ENCODE peak calls at places on chromosomes 6 and 20, in six cellular contexts. A, W, D, G, F and P are unnamed samples.

GRCh38 chr6:137162692-137163303 is 10.6 kb downstream of the IL22RA2 start:
- DNase-seq in W (no peak), D (no peak), F (no peak), G (no peak), A (no peak), P (no peak)

GRCh38 chr6:1396952-1397868 is 7.8 kb downstream of the FOXF2 start:
- DNase-seq in G (peak; percentile 68), A (peak; percentile 69), F (peak; percentile 65), W (peak; percentile 85), D (peak; percentile 26), P (peak; percentile 87)

GRCh38 chr6:138500867-138501446 is 1.7 kb upstream of the NHSL1 start:
- DNase-seq in F (no peak), D (no peak), W (no peak), A (no peak), G (no peak), P (no peak)

GRCh38 chr6:105429676-105430075 is 26.8 kb upstream of the PREP start:
- DNase-seq in F (no peak), G (no peak), D (no peak), A (no peak), W (no peak), P (no peak)

GRCh38 chr6:46891396-46891795 is 30.3 kb downstream of the ADGRF5 start:
- DNase-seq in G (no peak), F (no peak), A (no peak), D (no peak), W (no peak), P (no peak)

GRCh38 chr20:63100926-63101699 is 94.3 kb upstream of the BHLHE23 start:
- DNase-seq in A (no peak), W (no peak), F (no peak), G (no peak), D (no peak), P (no peak)

GRCh38 chr6:37459981-37460800 is 27.2 kb downstream of the CMTR1 start:
- DNase-seq in D (no peak), G (no peak), W (no peak), F (no peak), A (no peak), P (no peak)

GRCh38 chr20:49580818-49581174 is 12.9 kb upstream of the PTGIS start:
- DNase-seq in F (no peak), D (no peak), W (no peak), G (no peak), A (no peak), P (no peak)

GRCh38 chr20:58646703-58647102 is 4.4 kb upstream of the STX16 start:
- DNase-seq in A (no peak), W (no peak), G (no peak), D (no peak), F (no peak), P (no peak)

GRCh38 chr6:20302168-20302567 is 89.9 kb upstream of the MBOAT1 start:
- DNase-seq in D (no peak), G (no peak), W (no peak), F (no peak), A (no peak), P (no peak)

GRCh38 chr6:20302702-20303251 is 90.5 kb upstream of the MBOAT1 start:
- DNase-seq in D (no peak), G (no peak), F (no peak), A (no peak), W (no peak), P (no peak)

GRCh38 chr6:20310185-20310584 is 91.5 kb upstream of the E2F3 start:
- DNase-seq in D (no peak), F (no peak), A (no peak), G (no peak), W (no peak), P (no peak)

GRCh38 chr6:20301256-20301655 is 89.0 kb upstream of the MBOAT1 start:
- DNase-seq in W (no peak), G (no peak), D (no peak), A (no peak), F (no peak), P (no peak)

DNA sequence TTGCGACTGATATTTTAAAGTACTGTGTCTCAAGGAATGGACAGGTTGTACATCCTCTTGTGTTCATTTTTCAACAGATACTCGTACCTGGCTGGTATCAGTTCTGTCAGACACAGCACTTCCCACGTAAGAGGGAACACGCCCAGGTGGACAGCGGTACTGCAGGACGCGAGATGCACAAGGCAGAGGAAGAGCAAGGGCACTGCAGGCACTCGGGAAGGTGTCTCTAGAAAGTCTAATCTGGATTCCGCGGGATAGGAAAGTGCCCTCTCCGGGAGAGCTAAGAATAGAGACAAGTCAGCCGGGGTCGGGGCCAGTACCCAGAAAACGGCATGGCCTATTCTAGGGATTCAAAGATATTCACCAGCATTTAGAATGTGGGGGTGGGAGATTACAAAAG is 94.2 kb upstream of the MBOAT1 start:
- DNase-seq in W (no peak), A (no peak), D (no peak), G (no peak), F (no peak), P (no peak)
- TF ChIP-seq CTCF in W (no peak), A (no peak), D (no peak), G (no peak), F (no peak), P (no peak)

GRCh38 chr6:7897461-7898192 is 13.0 kb downstream of the TXNDC5 start:
- DNase-seq in A (no peak), W (peak; percentile 64), D (no peak), G (no peak), F (peak; percentile 66), P (peak; percentile 69)

GRCh38 chr6:7900621-7901020 is 10.0 kb downstream of the TXNDC5 start:
- DNase-seq in D (no peak), W (no peak), G (peak; percentile 39), A (no peak), F (peak; percentile 57), P (no peak)

GRCh38 chr6:7901056-7901455 is 9.5 kb downstream of the TXNDC5 start:
- DNase-seq in A (no peak), F (no peak), G (peak; percentile 20), D (no peak), W (no peak), P (no peak)

GRCh38 chr6:7899889-7900213 is 10.7 kb downstream of the TXNDC5 start:
- DNase-seq in F (no peak), G (no peak), A (no peak), W (no peak), D (no peak), P (no peak)

DNA sequence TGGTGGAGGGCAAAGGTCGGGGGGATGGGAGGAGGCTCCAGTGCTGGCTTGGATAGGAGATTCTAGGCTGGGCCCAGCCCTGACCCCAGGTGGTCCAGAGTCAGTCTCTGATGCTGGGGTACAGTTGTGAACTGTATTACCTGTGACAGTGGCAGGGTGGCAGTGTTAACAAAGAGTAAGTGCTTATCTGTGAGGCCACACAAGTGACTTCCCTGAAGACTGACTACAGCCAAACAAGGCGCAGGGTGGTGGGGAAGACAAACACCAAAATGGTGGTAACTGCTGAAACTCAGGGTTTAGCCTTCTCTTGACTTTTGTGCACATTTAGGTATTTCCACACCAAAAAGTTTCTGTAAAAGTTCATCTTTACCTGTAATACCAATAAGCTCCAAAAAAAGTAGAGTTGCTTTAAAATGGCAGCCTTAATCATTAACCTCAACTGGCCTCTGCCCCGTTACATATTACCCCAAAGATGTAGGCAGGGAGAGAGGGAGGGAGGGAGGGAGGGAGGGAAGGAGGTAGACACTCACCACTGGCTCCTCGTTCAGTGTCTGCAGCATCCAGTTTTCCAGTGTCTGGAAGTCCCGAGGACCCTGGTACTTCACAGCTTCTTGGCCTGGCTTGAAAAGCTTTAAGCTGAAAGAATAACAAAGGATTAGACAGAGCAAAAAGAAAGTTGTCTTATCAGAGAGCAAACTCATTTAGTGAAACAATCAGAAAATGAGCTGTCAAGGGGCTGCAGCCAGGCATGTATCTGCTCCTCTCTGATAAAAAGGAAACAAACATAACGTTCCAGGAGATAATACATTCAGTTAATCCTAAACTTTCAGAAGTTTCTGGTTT is 11.3 kb downstream of the TXNDC5 start:
- DNase-seq in A (no peak), G (peak; percentile 40), W (peak; percentile 51), F (peak; percentile 59), D (no peak), P (peak; percentile 54)
- TF ChIP-seq CTCF in A (no peak), G (no peak), W (no peak), F (peak; percentile 76), D (no peak), P (peak; percentile 35)

GRCh38 chr20:33896509-33896908 is 85.4 kb downstream of the CHMP4B start:
- DNase-seq in G (no peak), W (no peak), D (no peak), F (no peak), A (no peak), P (no peak)

GRCh38 chr20:33894798-33895197 is 83.7 kb downstream of the CHMP4B start:
- DNase-seq in G (no peak), A (no peak), W (no peak), D (no peak), F (no peak), P (no peak)

GRCh38 chr20:33899106-33899505 is 88.0 kb downstream of the CHMP4B start:
- DNase-seq in D (no peak), G (no peak), A (no peak), F (no peak), W (no peak), P (no peak)

GRCh38 chr20:33900515-33901131 is 89.5 kb downstream of the CHMP4B start:
- DNase-seq in F (no peak), W (no peak), A (no peak), D (no peak), G (no peak), P (no peak)

DNA sequence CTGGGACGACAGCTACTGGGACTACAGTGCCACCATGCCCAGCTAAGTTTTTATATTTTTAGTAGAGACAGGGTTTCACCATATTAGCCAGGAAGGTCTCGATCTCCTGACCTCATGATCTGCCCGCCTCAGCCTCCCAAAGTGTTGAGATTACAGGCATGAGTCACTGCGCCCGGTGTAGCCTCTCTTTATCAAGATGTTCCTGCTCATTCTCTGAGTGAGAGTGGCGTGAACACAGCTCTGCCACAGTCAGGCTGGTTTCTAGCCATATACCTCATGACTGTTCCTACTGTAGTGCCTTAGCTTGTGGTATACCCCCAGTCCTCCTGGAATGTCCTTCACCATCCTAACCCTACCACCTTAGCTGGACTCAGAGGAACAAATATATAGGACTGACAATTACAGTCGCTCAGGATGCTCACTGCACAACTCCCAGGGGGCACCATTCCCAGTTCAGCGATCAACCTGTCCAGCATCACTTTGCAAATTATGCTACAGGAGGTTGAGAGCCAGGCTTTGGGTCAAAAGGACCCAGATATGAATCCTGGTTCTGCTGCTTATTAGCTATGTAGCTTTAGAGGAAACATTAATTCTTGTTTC is 86.3 kb downstream of the CHMP4B start:
- DNase-seq in F (no peak), W (no peak), A (no peak), D (no peak), G (no peak), P (no peak)
- TF ChIP-seq CTCF in F (peak; percentile 85), W (no peak), A (no peak), D (no peak), G (no peak), P (no peak)

GRCh38 chr6:28393912-28394662 is 5.5 kb downstream of the ZSCAN12 start:
- DNase-seq in F (no peak), A (no peak), D (no peak), W (no peak), G (peak; percentile 15), P (no peak)
- TF ChIP-seq CTCF in F (peak; percentile 72), A (no peak), D (no peak), W (peak; percentile 1), G (peak; percentile 8), P (peak; percentile 22)